ENCODE peak calls at places on chromosomes 11 and 22, in six cellular contexts. D is fibroblast of pulmonary artery, A is BJ, K is heart left ventricle, E is body of pancreas, Y is lower leg skin. J is an unnamed sample.

GRCh38 chr11:16964501-16964900 is 49.7 kb downstream of the PLEKHA7 start:
- DNase-seq in Y (no peak), K (no peak), E (no peak), D (no peak), A (no peak), J (no peak)

GRCh38 chr11:86781546-86781945 is 18.8 kb upstream of the PRSS23 start:
- DNase-seq in D (no peak), K (no peak), E (no peak), Y (no peak), A (no peak), J (no peak)

GRCh38 chr11:45148276-45148675 is 1.8 kb downstream of the PRDM11 start:
- DNase-seq in D (no peak), Y (peak; percentile 70), K (no peak), A (no peak), E (no peak), J (no peak)

GRCh38 chr11:90229791-90230190 is 6.9 kb upstream of the CHORDC1 start:
- DNase-seq in Y (no peak), K (no peak), E (no peak), D (no peak), A (no peak), J (no peak)

GRCh38 chr22:40922484-40923303 is 28.5 kb upstream of the RBX1 start:
- DNase-seq in E (peak; percentile 21), A (peak; percentile 16), K (no peak), D (peak; percentile 84), Y (no peak), J (no peak)

GRCh38 chr11:92702771-92703170 is 266.7 kb upstream of the MTNR1B start:
- DNase-seq in D (peak; percentile 22), K (no peak), A (no peak), E (no peak), Y (no peak), J (no peak)

GRCh38 chr11:48210052-48210451 is 6.6 kb upstream of the OR4B1 start:
- DNase-seq in Y (no peak), A (no peak), D (peak; percentile 4), K (no peak), E (no peak), J (no peak)

GRCh38 chr11:105821366-105821765 is 200.7 kb downstream of the MSANTD4 start:
- DNase-seq in K (no peak), A (no peak), Y (no peak), E (no peak), D (no peak), J (no peak)

GRCh38 chr11:133955091-133955846 is 1.5 kb downstream of the IGSF9B start:
- DNase-seq in Y (no peak), E (no peak), K (peak; percentile 90), A (no peak), D (no peak), J (no peak)

GRCh38 chr22:38348751-38349496 is 31.7 kb upstream of the CSNK1E start:
- DNase-seq in E (no peak), A (no peak), D (no peak), K (no peak), Y (peak; percentile 77), J (peak; percentile 63)

GRCh38 chr11:70871881-70872280 is 380.5 kb downstream of the SHANK2 start:
- DNase-seq in D (no peak), K (no peak), A (no peak), Y (no peak), E (no peak), J (no peak)

GRCh38 chr11:86576946-86577624 is 95.3 kb downstream of the ME3 start:
- DNase-seq in A (no peak), E (no peak), D (no peak), K (no peak), Y (no peak), J (no peak)

GRCh38 chr11:69539416-69540117 is 58.1 kb downstream of the LINC01488 start:
- DNase-seq in K (no peak), A (no peak), E (peak; percentile 42), D (no peak), Y (no peak), J (peak; percentile 59)

GRCh38 chr11:68498313-68498712 is 37.8 kb downstream of the PPP6R3 start:
- DNase-seq in A (no peak), D (peak; percentile 22), K (peak; percentile 40), E (peak; percentile 36), Y (no peak), J (no peak)

GRCh38 chr22:38230108-38230825 is 28.5 kb downstream of the MAFF start:
- DNase-seq in Y (peak; percentile 92), K (peak; percentile 50), A (no peak), E (peak; percentile 64), D (peak; percentile 72), J (no peak)

GRCh38 chr11:98495601-98496000 is 525.1 kb upstream of the CNTN5 start:
- DNase-seq in Y (no peak), E (no peak), D (no peak), K (no peak), A (no peak), J (no peak)
- TF ChIP-seq CTCF in Y (no peak), E (no peak), D (no peak), K (no peak), A (no peak), J (no peak)

GRCh38 chr22:46397514-46397913 is 62.0 kb downstream of the TRMU start:
- DNase-seq in D (no peak), A (no peak), E (no peak), Y (no peak), K (no peak), J (no peak)

GRCh38 chr22:46399625-46400024 is 64.1 kb downstream of the TRMU start:
- DNase-seq in K (no peak), E (no peak), Y (no peak), A (no peak), D (no peak), J (no peak)

GRCh38 chr22:46395145-46395544 is 59.6 kb downstream of the TRMU start:
- DNase-seq in Y (no peak), K (no peak), A (no peak), D (no peak), E (no peak), J (peak; percentile 64)

GRCh38 chr22:46394622-46395021 is 59.1 kb downstream of the TRMU start:
- DNase-seq in Y (no peak), A (no peak), K (no peak), D (no peak), E (no peak), J (peak; percentile 55)

GRCh38 chr22:46397951-46398350 is 62.4 kb downstream of the TRMU start:
- DNase-seq in D (no peak), A (no peak), E (no peak), K (no peak), Y (no peak), J (peak; percentile 92)
- TF ChIP-seq CTCF in D (no peak), A (no peak), E (no peak), K (no peak), Y (no peak), J (no peak)

GRCh38 chr22:21447694-21448402 is 19.3 kb upstream of the TMEM191C start:
- DNase-seq in E (peak; percentile 83), A (no peak), K (no peak), Y (peak; percentile 77), D (no peak), J (peak; percentile 81)
- TF ChIP-seq CTCF in E (no peak), A (no peak), K (no peak), Y (no peak), D (peak; percentile 6), J (peak; percentile 43)

GRCh38 chr22:25027959-25028840 is 75.7 kb downstream of the KIAA1671 start:
- DNase-seq in A (no peak), E (no peak), K (peak; percentile 34), Y (no peak), D (peak; percentile 51), J (no peak)
- TF ChIP-seq CTCF in A (peak; percentile 28), E (peak; percentile 17), K (peak; percentile 49), Y (no peak), D (peak; percentile 59), J (peak; percentile 77)

J was measured in chondrocyte.